ENCODE peak calls at places on chromosomes 11 and 22, in four cellular contexts. T is body of pancreas, C is IMR-90, H is right atrium auricular region. R is an unnamed sample. For H3K4me1, the result is how much of the 10 kb centered on the place peaks cover.

GRCh38 chr11:66071326-66071870 is 1.3 kb downstream of the PACS1 start:
- DNase-seq in H (peak), T (no peak), C (no peak), R (no peak)

GRCh38 chr22:40634119-40634903 is 2.2 kb downstream of the MRTFA start:
- DNase-seq in H (peak), T (no peak), C (no peak), R (no peak)

GRCh38 chr22:44862281-44862680 is 109.9 kb downstream of the ARHGAP8 start:
- DNase-seq in H (no peak), C (no peak), T (no peak), R (no peak)

GRCh38 chr11:29282088-29282487 is 734.7 kb downstream of the KCNA4 start:
- DNase-seq in C (peak), H (no peak), T (no peak), R (peak)

GRCh38 chr22:20157416-20158183 is 6.7 kb upstream of the CCDC188 start:
- DNase-seq in T (no peak), C (no peak), H (no peak), R (no peak)

GRCh38 chr11:122852071-122852831 is 14.0 kb downstream of the CRTAM start:
- DNase-seq in C (peak), T (no peak), H (no peak), R (no peak)

GRCh38 chr11:107183963-107184362 is 165.7 kb upstream of the GUCY1A2 start:
- DNase-seq in T (no peak), H (no peak), C (no peak), R (no peak)

GRCh38 chr22:19522190-19522880 is 1.9 kb downstream of the CLDN5 start:
- DNase-seq in C (no peak), T (no peak), H (no peak), R (peak)

GRCh38 chr22:44291265-44292006 is 21.3 kb downstream of the SHISAL1 start:
- DNase-seq in C (peak), H (no peak), T (no peak), R (no peak)

GRCh38 chr11:106463154-106463553 is 385.7 kb downstream of the AASDHPPT start:
- DNase-seq in H (no peak), C (no peak), T (no peak), R (no peak)

GRCh38 chr11:129814244-129814992 is 1.2 kb upstream of the TMEM45B start:
- DNase-seq in T (no peak), H (no peak), C (no peak), R (no peak)

GRCh38 chr11:27201454-27202302 is 161.1 kb downstream of the BBOX1 start:
- DNase-seq in H (peak), T (peak), C (peak), R (peak)

GRCh38 chr11:92843455-92843854 is 126.0 kb upstream of the MTNR1B start:
- DNase-seq in C (no peak), T (no peak), H (no peak), R (no peak)

GRCh38 chr11:119683783-119684182 is 45.2 kb downstream of the NECTIN1 start:
- DNase-seq in H (no peak), T (peak), C (no peak), R (no peak)

GRCh38 chr22:44930016-44930710 is 79.6 kb downstream of the PHF21B start:
- DNase-seq in C (no peak), H (no peak), T (no peak), R (peak)

GRCh38 chr11:6657346-6657745 is 1.7 kb upstream of the DCHS1 start:
- DNase-seq in C (peak), H (no peak), T (no peak), R (no peak)

DNA sequence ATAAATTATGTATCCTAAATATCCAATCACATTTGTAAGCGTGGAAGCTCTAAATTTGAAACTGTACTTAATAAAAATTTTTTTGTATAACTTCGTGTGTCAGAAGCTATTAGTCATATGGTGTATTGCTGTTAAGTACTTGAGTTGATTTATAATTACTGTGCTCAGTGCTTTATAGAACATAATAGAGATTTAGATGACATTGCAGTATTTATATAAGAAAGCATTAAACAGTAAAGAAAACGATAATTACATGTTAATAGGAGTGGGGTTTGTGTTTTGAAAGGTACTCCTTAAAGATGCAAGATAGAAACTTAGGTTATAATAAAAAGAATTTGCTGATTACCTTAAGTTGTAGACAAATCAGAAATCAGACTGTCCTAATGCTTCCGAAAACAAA is 5.9 kb upstream of the TCP11L1 start:
- DNase-seq in C (no peak), T (no peak), H (no peak), R (no peak)
- H3K27ac ChIP-seq in C (no peak), T (no peak), H (no peak), R (no peak)

GRCh38 chr22:23157560-23158515 is 12.6 kb downstream of the RAB36 start:
- DNase-seq in H (no peak), T (no peak), C (no peak), R (no peak)
- H3K4me1 ChIP-seq in H (under half), T (under half), C (under half), R (under half)

GRCh38 chr11:91164452-91164822 is 941.6 kb upstream of the CHORDC1 start:
- DNase-seq in T (no peak), H (no peak), C (no peak), R (no peak)
- H3K27ac ChIP-seq in T (peak), H (no peak), C (no peak), R (peak)

DNA sequence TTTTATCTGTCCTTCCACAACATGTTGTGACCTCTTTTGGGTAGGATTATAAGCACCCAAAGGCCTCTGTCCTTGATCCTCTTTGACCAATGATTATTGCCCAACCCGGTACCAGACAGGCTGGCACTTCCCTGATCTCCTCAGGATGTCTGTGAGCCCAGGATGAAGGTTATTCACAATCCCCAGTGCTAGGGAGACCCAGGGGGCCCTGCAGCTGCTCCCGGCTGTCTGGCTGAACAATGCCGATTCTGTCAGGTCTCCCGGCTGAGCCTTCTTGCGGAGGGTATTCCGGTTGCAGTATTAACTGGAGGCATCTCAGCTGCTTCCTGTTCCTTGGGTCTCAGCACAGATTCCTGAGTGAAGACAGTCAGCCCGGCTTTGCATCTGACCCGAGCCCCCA is 71.2 kb upstream of the CDON start:
- DNase-seq in H (no peak), T (no peak), C (no peak), R (no peak)
- H3K4me1 ChIP-seq in H (under half), T (under half), C (under half), R (under half)

DNA sequence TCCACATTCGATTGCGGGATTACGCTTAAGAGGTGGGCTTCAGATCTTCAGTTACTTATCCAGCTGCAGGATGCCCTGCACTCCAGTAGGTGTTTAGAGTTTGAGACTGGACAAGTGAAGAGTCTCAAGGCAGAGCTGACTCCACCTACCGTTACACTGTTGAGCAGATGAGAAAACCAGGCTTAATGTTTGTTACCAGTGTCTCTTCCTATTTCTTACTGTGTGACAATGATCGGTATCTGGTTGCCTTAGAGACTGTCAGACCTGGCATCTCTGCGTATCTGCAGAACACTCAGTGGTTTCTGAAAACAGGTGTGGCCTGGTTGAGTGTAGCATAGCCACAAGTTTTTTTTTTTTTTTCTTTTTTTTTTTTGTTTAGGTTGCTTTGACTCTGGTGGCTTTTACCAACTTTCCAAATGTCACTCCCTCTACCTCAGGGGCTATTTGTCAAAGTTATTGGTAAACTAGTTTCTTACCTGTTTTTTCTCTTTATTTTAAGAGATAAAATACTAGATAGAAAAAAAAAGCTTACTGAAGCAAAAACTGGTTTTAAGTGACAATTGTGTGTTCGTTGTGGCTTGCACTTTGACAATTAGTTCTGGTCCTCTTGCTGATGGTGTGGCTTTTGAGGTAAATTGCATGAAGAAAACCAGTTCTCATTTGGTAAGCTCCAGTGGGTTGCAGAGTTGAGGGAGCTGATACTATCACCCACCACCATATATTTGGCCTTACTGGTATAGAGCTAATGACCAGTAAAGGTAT is 284.8 kb downstream of the ETS1 start:
- DNase-seq in C (no peak), H (no peak), T (no peak), R (no peak)
- H3K27ac ChIP-seq in C (no peak), H (no peak), T (no peak), R (no peak)

GRCh38 chr11:60172011-60172410 is 10.9 kb downstream of the MS4A6A start:
- DNase-seq in H (no peak), C (no peak), T (no peak), R (no peak)
- H3K4me1 ChIP-seq in H (under half), C (under half), T (under half), R (under half)

DNA sequence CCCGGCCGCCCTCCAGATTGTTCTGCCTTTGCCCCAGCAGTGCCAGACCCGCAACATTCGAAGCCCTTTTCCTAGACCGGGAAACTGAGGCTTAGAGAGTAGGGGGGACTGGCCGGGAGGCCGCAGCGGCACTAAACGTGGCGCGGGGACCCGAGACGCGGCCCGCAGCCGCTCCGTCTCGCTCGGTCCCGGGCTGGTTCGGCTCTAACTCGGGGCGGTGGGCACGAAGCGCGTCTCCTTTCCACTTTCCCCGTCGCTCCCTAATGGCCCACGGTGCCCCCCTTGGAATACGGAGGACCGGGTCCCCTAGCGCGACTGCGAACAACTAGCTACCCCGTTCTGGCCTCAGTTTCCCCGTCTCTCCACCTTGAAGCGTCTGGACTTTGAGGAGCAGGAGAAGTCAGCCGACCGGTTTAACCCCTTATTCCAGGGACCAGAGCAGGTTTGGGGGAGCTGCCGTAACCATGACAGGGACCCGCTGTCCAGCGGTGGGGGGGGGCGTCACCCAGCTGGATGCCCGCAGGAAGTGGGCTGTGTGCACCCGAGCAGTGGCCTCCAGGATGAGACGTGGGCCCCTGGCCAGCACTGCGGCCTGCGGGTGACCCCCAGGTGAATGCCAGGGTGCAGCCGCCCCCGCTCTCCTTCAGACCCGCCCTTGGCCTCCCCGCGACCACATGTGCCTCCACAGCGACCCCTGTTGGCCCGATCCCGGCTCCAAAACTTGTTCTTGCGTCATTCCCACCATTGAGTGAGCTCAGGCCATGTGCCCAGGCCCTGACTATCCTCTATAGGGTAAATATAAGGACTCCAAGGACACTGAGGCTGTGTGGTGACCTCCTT is 1.1 kb downstream of the CDC42EP1 start:
- DNase-seq in C (peak), H (peak), T (peak), R (peak)
- H3K27ac ChIP-seq in C (peak), H (peak), T (peak), R (peak)

DNA sequence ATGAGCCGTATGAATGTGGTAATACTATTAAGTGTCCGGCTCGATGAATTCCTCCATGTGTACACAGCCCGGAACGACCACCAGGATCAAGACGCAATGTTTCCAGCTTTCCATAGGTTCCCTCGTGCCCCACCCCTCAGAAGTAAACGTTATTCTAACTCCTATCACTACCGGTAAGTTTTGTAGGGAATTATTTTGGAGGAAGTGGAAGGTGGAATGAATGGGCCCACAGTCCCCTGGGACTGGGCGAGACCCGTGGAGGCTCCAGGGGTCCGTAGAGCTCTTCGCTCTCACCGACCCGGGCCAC is 720 bp upstream of the FAR1 start:
- DNase-seq in T (no peak), H (no peak), C (no peak), R (no peak)
- H3K4me1 ChIP-seq in T (under half), H (under half), C (under half), R (half or more)

DNA sequence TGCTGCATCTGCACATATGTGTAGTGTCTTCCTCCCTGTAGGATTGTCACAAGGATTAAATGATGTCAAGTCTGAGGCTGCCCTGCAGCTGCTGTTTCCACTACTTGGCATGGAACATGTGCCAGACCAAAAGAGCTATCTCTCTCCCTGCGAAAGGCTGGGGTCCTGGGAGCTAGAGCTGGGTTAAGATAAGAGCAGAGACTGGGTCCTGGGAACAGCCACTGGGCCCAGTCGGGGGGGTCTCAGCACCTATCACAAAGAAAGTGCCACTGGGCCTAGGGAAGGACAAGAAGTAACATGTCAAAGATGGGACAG is 9.6 kb downstream of the KCNQ1OT1 start:
- DNase-seq in C (no peak), H (no peak), T (peak), R (peak)
- H3K27ac ChIP-seq in C (no peak), H (no peak), T (peak), R (no peak)